ENCODE peak calls at places on chromosome 3, in five cellular contexts. One of them, this sample, is unnamed.

GRCh38 chr3:174973465-174973864 is 114.3 kb downstream of the NAALADL2 start:
- DNase-seq in GM23248: no peak
- DNase-seq in PC-3: peak
- DNase-seq in OCI-LY7: no peak
- DNase-seq in GM23338: no peak
- DNase-seq in this sample: no peak

GRCh38 chr3:8239718-8240698 is 261.6 kb upstream of the LMCD1 start:
- DNase-seq in OCI-LY7: peak
- DNase-seq in GM23248: peak
- DNase-seq in GM23338: peak
- DNase-seq in PC-3: peak
- DNase-seq in this sample: peak

GRCh38 chr3:175651716-175652115 is 792.6 kb downstream of the NAALADL2 start:
- DNase-seq in PC-3: no peak
- DNase-seq in OCI-LY7: no peak
- DNase-seq in GM23338: no peak
- DNase-seq in GM23248: no peak
- DNase-seq in this sample: no peak

GRCh38 chr3:5505997-5506396 is 318.5 kb downstream of the EDEM1 start:
- DNase-seq in GM23248: no peak
- DNase-seq in GM23338: no peak
- DNase-seq in OCI-LY7: no peak
- DNase-seq in PC-3: no peak
- DNase-seq in this sample: no peak

GRCh38 chr3:73734376-73734775 is 109.6 kb upstream of the PDZRN3 start:
- DNase-seq in GM23248: no peak
- DNase-seq in GM23338: no peak
- DNase-seq in PC-3: no peak
- DNase-seq in OCI-LY7: no peak
- DNase-seq in this sample: no peak

GRCh38 chr3:15634671-15635661 is 33.4 kb downstream of the BTD start:
- DNase-seq in GM23338: no peak
- DNase-seq in PC-3: no peak
- DNase-seq in GM23248: peak
- DNase-seq in OCI-LY7: no peak
- DNase-seq in this sample: no peak

GRCh38 chr3:27521179-27521871 is 37.1 kb upstream of the SLC4A7 start:
- DNase-seq in GM23338: no peak
- DNase-seq in GM23248: peak
- DNase-seq in PC-3: peak
- DNase-seq in OCI-LY7: no peak
- DNase-seq in this sample: no peak

GRCh38 chr3:186909078-186909853 is 21.1 kb upstream of the ST6GAL1 start:
- DNase-seq in OCI-LY7: peak
- DNase-seq in GM23248: no peak
- DNase-seq in GM23338: peak
- DNase-seq in PC-3: no peak
- DNase-seq in this sample: no peak

GRCh38 chr3:105526349-105527111 is 159.8 kb downstream of the ALCAM start:
- DNase-seq in PC-3: peak
- DNase-seq in OCI-LY7: no peak
- DNase-seq in GM23338: no peak
- DNase-seq in GM23248: no peak
- DNase-seq in this sample: peak

GRCh38 chr3:180646187-180646790 is 33.0 kb downstream of the CCDC39 start:
- DNase-seq in OCI-LY7: no peak
- DNase-seq in GM23338: peak
- DNase-seq in PC-3: peak
- DNase-seq in GM23248: peak
- DNase-seq in this sample: no peak

GRCh38 chr3:147620906-147621305 is 211.7 kb downstream of the ZIC1 start:
- DNase-seq in OCI-LY7: no peak
- DNase-seq in GM23248: peak
- DNase-seq in PC-3: no peak
- DNase-seq in GM23338: no peak
- DNase-seq in this sample: no peak

GRCh38 chr3:114878119-114878839 is 268.8 kb downstream of the ZBTB20 start:
- DNase-seq in PC-3: peak
- DNase-seq in OCI-LY7: no peak
- DNase-seq in GM23248: peak
- DNase-seq in GM23338: peak
- DNase-seq in this sample: no peak

GRCh38 chr3:72613871-72614270 is 234.4 kb downstream of the SHQ1 start:
- DNase-seq in GM23248: no peak
- DNase-seq in OCI-LY7: no peak
- DNase-seq in PC-3: no peak
- DNase-seq in GM23338: no peak
- DNase-seq in this sample: no peak

GRCh38 chr3:188326111-188326510 is 172.2 kb downstream of the LPP start:
- DNase-seq in GM23248: no peak
- DNase-seq in OCI-LY7: no peak
- DNase-seq in GM23338: no peak
- DNase-seq in PC-3: no peak
- DNase-seq in this sample: no peak

GRCh38 chr3:104032283-104032682 is 1334.4 kb upstream of the ALCAM start:
- DNase-seq in OCI-LY7: no peak
- DNase-seq in GM23338: peak
- DNase-seq in GM23248: no peak
- DNase-seq in PC-3: no peak
- DNase-seq in this sample: no peak

GRCh38 chr3:111668912-111669488 is 73.9 kb upstream of the ZBED2 start:
- DNase-seq in PC-3: peak
- DNase-seq in GM23248: peak
- DNase-seq in OCI-LY7: peak
- DNase-seq in GM23338: peak
- DNase-seq in this sample: peak

GRCh38 chr3:175163686-175164085 is 304.6 kb downstream of the NAALADL2 start:
- DNase-seq in PC-3: peak
- DNase-seq in GM23338: no peak
- DNase-seq in OCI-LY7: no peak
- DNase-seq in GM23248: no peak
- DNase-seq in this sample: no peak

GRCh38 chr3:140563206-140563605 is 114.7 kb upstream of the TRIM42 start:
- DNase-seq in GM23338: no peak
- DNase-seq in OCI-LY7: no peak
- DNase-seq in PC-3: no peak
- DNase-seq in GM23248: no peak
- DNase-seq in this sample: no peak

GRCh38 chr3:63673111-63673510 is 20.6 kb downstream of the SNTN start:
- DNase-seq in PC-3: no peak
- DNase-seq in GM23248: no peak
- DNase-seq in GM23338: no peak
- DNase-seq in OCI-LY7: no peak
- DNase-seq in this sample: no peak
- H3K4me3 ChIP-seq in PC-3: no peak
- H3K4me3 ChIP-seq in GM23248: no peak
- H3K4me3 ChIP-seq in GM23338: no peak
- H3K4me3 ChIP-seq in OCI-LY7: no peak
- H3K4me3 ChIP-seq in this sample: no peak

DNA sequence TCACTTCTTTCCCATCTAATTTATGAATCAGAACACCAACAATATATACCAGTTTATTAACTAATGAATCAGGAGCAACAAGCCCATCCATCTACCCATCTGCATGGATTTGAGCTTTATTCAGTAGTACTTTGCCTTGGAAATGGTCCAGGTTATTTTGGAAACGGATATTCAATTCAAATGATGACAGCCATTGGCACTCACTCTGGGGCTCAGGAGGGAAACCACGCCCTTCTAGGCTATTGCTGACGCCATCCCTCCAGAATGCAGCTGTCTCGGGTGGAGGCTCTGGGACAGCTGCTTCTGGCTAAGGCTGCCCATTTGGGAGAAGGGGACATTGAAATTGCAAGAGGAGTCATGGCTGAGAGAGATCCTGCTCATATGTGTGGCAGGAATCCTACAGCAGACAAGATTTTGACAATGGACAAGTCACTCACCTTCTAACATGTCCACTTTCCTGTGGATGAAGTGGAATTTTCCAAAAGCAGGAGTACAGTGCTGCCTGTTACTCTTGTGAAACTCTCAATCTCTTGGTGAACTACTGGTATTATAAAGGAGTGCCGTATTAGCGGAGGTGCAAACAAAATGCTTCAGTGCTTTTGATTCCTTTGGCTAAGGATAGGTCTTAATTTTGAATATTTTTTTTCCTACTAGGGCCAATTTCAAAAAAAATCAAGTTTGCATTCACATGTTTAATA is 29.3 kb upstream of the TRAK1 start:
- DNase-seq in GM23248: peak
- DNase-seq in PC-3: peak
- DNase-seq in GM23338: peak
- DNase-seq in OCI-LY7: no peak
- DNase-seq in this sample: no peak
- TF ChIP-seq EZH2phosphoT487 in GM23248: no peak
- TF ChIP-seq EZH2phosphoT487 in PC-3: no peak
- TF ChIP-seq EZH2phosphoT487 in GM23338: no peak
- TF ChIP-seq EZH2phosphoT487 in OCI-LY7: no peak
- TF ChIP-seq EZH2phosphoT487 in this sample: no peak

DNA sequence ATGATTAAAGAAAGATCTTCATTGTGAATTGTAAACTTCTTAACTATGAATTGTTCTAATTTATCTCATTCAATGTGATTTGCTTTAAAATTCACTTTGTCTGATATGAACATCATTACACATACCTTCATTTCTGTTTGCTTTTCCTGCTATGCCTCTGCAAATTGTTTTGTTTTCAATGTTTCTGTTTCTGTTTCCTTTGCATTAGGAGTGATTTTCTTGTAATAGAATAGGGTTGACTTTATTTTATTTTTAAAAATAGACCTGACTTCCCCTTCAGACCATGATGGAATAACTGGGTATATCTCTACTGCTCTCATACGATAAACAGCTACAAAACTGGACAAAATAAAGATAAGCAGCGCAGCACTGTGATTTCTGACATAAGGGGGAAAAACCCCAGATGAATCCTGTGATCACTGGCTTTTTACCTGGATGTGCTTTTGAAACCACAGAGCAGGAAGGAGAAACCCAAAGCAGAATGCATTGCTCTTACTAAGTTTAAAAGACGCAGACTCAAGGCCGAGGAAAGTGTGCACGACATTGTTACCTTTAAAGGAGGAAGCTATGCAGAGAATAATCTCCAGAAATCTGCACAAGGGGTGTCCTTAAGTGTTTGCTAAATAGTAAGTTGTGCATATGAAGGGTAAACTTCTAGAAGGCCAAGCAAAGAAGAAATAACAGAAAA is 420.2 kb downstream of the TBC1D5 start:
- DNase-seq in GM23248: no peak
- DNase-seq in GM23338: no peak
- DNase-seq in PC-3: no peak
- DNase-seq in OCI-LY7: no peak
- DNase-seq in this sample: no peak
- H3K4me2 ChIP-seq in GM23248: no peak
- H3K4me2 ChIP-seq in GM23338: no peak
- H3K4me2 ChIP-seq in PC-3: no peak
- H3K4me2 ChIP-seq in OCI-LY7: no peak
- H3K4me2 ChIP-seq in this sample: no peak

GRCh38 chr3:53571264-53571663 is 76.9 kb downstream of the CACNA1D start:
- DNase-seq in GM23338: no peak
- DNase-seq in OCI-LY7: no peak
- DNase-seq in GM23248: no peak
- DNase-seq in PC-3: no peak
- DNase-seq in this sample: no peak

GRCh38 chr3:53570709-53571108 is 76.3 kb downstream of the CACNA1D start:
- DNase-seq in OCI-LY7: no peak
- DNase-seq in GM23248: peak
- DNase-seq in GM23338: no peak
- DNase-seq in PC-3: peak
- DNase-seq in this sample: no peak

GRCh38 chr3:53566450-53567145 is 72.2 kb downstream of the CACNA1D start:
- DNase-seq in GM23338: no peak
- DNase-seq in OCI-LY7: no peak
- DNase-seq in PC-3: no peak
- DNase-seq in GM23248: no peak
- DNase-seq in this sample: peak

DNA sequence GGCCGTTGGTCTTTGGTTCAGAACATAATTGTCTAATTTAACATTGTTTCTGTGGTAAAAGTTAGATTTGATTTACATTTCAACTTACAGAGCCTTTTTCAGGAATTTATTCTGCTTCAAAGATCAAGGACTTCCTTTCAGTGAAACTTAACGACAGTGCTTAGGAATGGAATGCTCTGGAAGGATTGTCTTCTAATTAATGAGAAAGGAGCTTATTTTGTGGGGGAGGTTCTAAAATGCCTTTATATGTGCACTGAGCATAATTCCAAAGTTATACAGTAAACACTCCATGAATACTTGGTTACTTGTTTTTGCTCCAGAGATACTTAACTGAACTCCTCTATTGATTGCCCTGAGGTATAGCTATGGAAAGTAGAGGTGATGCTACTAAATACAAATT is 75.7 kb downstream of the CACNA1D start:
- DNase-seq in GM23248: no peak
- DNase-seq in GM23338: peak
- DNase-seq in OCI-LY7: no peak
- DNase-seq in PC-3: no peak
- DNase-seq in this sample: peak
- H3K4me3 ChIP-seq in GM23248: no peak
- H3K4me3 ChIP-seq in GM23338: no peak
- H3K4me3 ChIP-seq in OCI-LY7: no peak
- H3K4me3 ChIP-seq in PC-3: no peak
- H3K4me3 ChIP-seq in this sample: no peak

DNA sequence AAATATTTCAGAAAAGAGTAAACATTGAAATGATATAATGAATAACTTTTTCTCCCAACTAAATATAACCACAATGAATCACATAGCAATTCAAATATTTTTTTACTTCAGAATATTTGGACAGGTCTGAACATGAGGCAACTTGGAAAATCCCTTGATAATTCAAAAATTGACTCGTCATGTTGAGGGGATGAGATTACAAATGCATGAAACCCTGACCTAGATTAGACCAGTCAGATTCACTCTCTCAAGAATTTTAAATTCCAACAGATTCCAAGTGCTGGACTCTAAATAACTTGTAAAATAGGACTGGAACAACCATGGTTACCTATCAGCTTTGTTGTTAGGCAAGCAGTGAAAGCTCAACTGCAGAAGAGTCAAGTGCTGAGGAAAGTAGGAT is 317.5 kb downstream of the GBE1 start:
- DNase-seq in GM23248: peak
- DNase-seq in OCI-LY7: no peak
- DNase-seq in PC-3: peak
- DNase-seq in GM23338: no peak
- DNase-seq in this sample: no peak
- TF ChIP-seq EZH2phosphoT487 in GM23248: no peak
- TF ChIP-seq EZH2phosphoT487 in OCI-LY7: no peak
- TF ChIP-seq EZH2phosphoT487 in PC-3: no peak
- TF ChIP-seq EZH2phosphoT487 in GM23338: no peak
- TF ChIP-seq EZH2phosphoT487 in this sample: no peak

GRCh38 chr3:77041756-77042155 is 1.9 kb downstream of the ROBO2 start:
- DNase-seq in GM23248: no peak
- DNase-seq in OCI-LY7: no peak
- DNase-seq in GM23338: no peak
- DNase-seq in PC-3: no peak
- DNase-seq in this sample: no peak

GRCh38 chr3:77041156-77041696 is 1.3 kb downstream of the ROBO2 start:
- DNase-seq in PC-3: no peak
- DNase-seq in OCI-LY7: no peak
- DNase-seq in GM23248: no peak
- DNase-seq in GM23338: no peak
- DNase-seq in this sample: peak

GRCh38 chr3:77038468-77038927 is 1.4 kb upstream of the ROBO2 start:
- DNase-seq in GM23338: peak
- DNase-seq in PC-3: peak
- DNase-seq in OCI-LY7: no peak
- DNase-seq in GM23248: peak
- DNase-seq in this sample: peak

GRCh38 chr3:77038928-77039605 is 832 bp upstream of the ROBO2 start:
- DNase-seq in GM23338: peak
- DNase-seq in PC-3: no peak
- DNase-seq in OCI-LY7: no peak
- DNase-seq in GM23248: peak
- DNase-seq in this sample: peak

GRCh38 chr3:77039606-77040553 is at the start of gene ROBO2:
- DNase-seq in GM23248: peak
- DNase-seq in OCI-LY7: no peak
- DNase-seq in GM23338: peak
- DNase-seq in PC-3: no peak
- DNase-seq in this sample: peak
- H3K4me2 ChIP-seq in GM23248: peak
- H3K4me2 ChIP-seq in OCI-LY7: no peak
- H3K4me2 ChIP-seq in GM23338: peak
- H3K4me2 ChIP-seq in PC-3: peak
- H3K4me2 ChIP-seq in this sample: peak

This sample was measured in neural progenitor cell.